ENCODE peak calls at places on chromosomes 6 and 20, in four cellular contexts. One of them, this sample, is unnamed.

GRCh38 chr6:45650527-45651135 is 272.9 kb upstream of the SUPT3H start:
- DNase-seq in adipocyte: peak; percentile 51
- DNase-seq in foreskin fibroblast: peak; percentile 95
- DNase-seq in upper lobe of right lung: no peak
- DNase-seq in this sample: no peak

GRCh38 chr6:24844061-24844460 is 45.3 kb upstream of the ARMH2 start:
- DNase-seq in adipocyte: no peak
- DNase-seq in foreskin fibroblast: no peak
- DNase-seq in upper lobe of right lung: no peak
- DNase-seq in this sample: no peak

GRCh38 chr6:37938909-37939308 is 119.4 kb downstream of the ZFAND3 start:
- DNase-seq in adipocyte: peak; percentile 12
- DNase-seq in foreskin fibroblast: no peak
- DNase-seq in upper lobe of right lung: no peak
- DNase-seq in this sample: no peak

GRCh38 chr20:10551732-10552724 is 116.9 kb downstream of the SLX4IP start:
- DNase-seq in adipocyte: no peak
- DNase-seq in foreskin fibroblast: no peak
- DNase-seq in upper lobe of right lung: no peak
- DNase-seq in this sample: no peak

GRCh38 chr20:17227199-17227535 is 327 bp downstream of the PCSK2 start:
- DNase-seq in adipocyte: peak; percentile 11
- DNase-seq in foreskin fibroblast: no peak
- DNase-seq in upper lobe of right lung: peak; percentile 56
- DNase-seq in this sample: no peak

GRCh38 chr6:117907600-117908245 is 659 bp downstream of the SLC35F1 start:
- DNase-seq in adipocyte: peak; percentile 6
- DNase-seq in foreskin fibroblast: no peak
- DNase-seq in upper lobe of right lung: peak; percentile 65
- DNase-seq in this sample: no peak

GRCh38 chr6:153043719-153044118 is 41.2 kb upstream of the MTRF1L start:
- DNase-seq in adipocyte: no peak
- DNase-seq in foreskin fibroblast: no peak
- DNase-seq in upper lobe of right lung: no peak
- DNase-seq in this sample: no peak

GRCh38 chr6:143545976-143546547 is 34.5 kb upstream of the FUCA2 start:
- DNase-seq in adipocyte: peak; percentile 41
- DNase-seq in foreskin fibroblast: no peak
- DNase-seq in upper lobe of right lung: no peak
- DNase-seq in this sample: no peak

GRCh38 chr6:158500016-158500735 is 59.7 kb upstream of the TMEM181 start:
- DNase-seq in adipocyte: peak; percentile 65
- DNase-seq in foreskin fibroblast: peak; percentile 49
- DNase-seq in upper lobe of right lung: no peak
- DNase-seq in this sample: no peak

GRCh38 chr6:46325561-46326525 is 155.1 kb upstream of the ENPP5 start:
- DNase-seq in adipocyte: peak; percentile 75
- DNase-seq in foreskin fibroblast: peak; percentile 37
- DNase-seq in upper lobe of right lung: no peak
- DNase-seq in this sample: no peak

This sample was measured in cardiac septum.